ENCODE peak calls at places on chromosomes 16 and 17, in six cellular contexts. D is H9, S is IMR-90, F is H1, B is mesenchymal stem cell, Y is neuronal stem cell. L is an unnamed sample.

GRCh38 chr16:3656491-3657468 is 2.3 kb downstream of the DNASE1 start:
- DNase-seq in D (peak), S (no peak), F (no peak), B (no peak), Y (no peak), L (peak)

GRCh38 chr16:29745853-29746345 is at the start of gene C16orf54:
- DNase-seq in D (no peak), S (no peak), F (peak), B (no peak), Y (no peak), L (peak)

GRCh38 chr17:20852541-20853370 is 190.1 kb downstream of the USP22 start:
- DNase-seq in D (peak), S (no peak), F (peak), B (peak), Y (peak), L (peak)

GRCh38 chr16:71746442-71747046 is 22.0 kb upstream of the PHLPP2 start:
- DNase-seq in D (no peak), S (peak), F (no peak), B (peak), Y (no peak), L (peak)

GRCh38 chr16:1297413-1297773 is 12.0 kb upstream of the UBE2I start:
- DNase-seq in D (no peak), S (no peak), F (no peak), B (no peak), Y (no peak), L (no peak)

GRCh38 chr16:1771072-1771863 is at the start of gene NME3:
- DNase-seq in D (peak), S (peak), F (peak), B (peak), Y (peak), L (peak)

GRCh38 chr16:87723224-87723619 is 42.6 kb downstream of the KLHDC4 start:
- DNase-seq in D (no peak), S (peak), F (no peak), B (peak), Y (no peak), L (peak)

GRCh38 chr16:87924937-87925670 is 11.2 kb downstream of the CA5A start:
- DNase-seq in D (no peak), S (no peak), F (no peak), B (no peak), Y (no peak), L (no peak)

GRCh38 chr16:87238371-87238715 is 78.8 kb downstream of the C16orf95 start:
- DNase-seq in D (no peak), S (no peak), F (no peak), B (no peak), Y (no peak), L (no peak)

GRCh38 chr17:28532063-28532960 is 20.1 kb downstream of the UNC119 start:
- DNase-seq in D (no peak), S (peak), F (no peak), B (peak), Y (no peak), L (no peak)

GRCh38 chr17:49730078-49730786 is 22.5 kb upstream of the SLC35B1 start:
- DNase-seq in D (no peak), S (peak), F (no peak), B (no peak), Y (no peak), L (no peak)

GRCh38 chr17:79942591-79943353 is 92.9 kb downstream of the TBC1D16 start:
- DNase-seq in D (peak), S (peak), F (no peak), B (no peak), Y (no peak), L (no peak)

GRCh38 chr17:42010898-42011516 is 6.2 kb downstream of the DNAJC7 start:
- DNase-seq in D (peak), S (peak), F (no peak), B (peak), Y (no peak), L (peak)

GRCh38 chr17:74037320-74037719 is 166.2 kb upstream of the RPL38 start:
- DNase-seq in D (no peak), S (no peak), F (no peak), B (no peak), Y (no peak), L (no peak)

GRCh38 chr17:75228847-75229246 is 23.4 kb downstream of the NUP85 start:
- DNase-seq in D (no peak), S (no peak), F (no peak), B (no peak), Y (no peak), L (no peak)

GRCh38 chr16:84603115-84603816 is 14.6 kb downstream of the COTL1 start:
- DNase-seq in D (no peak), S (peak), F (no peak), B (peak), Y (no peak), L (peak)

GRCh38 chr16:89746043-89746442 is 24.7 kb downstream of the ZNF276 start:
- DNase-seq in D (no peak), S (no peak), F (no peak), B (no peak), Y (no peak), L (no peak)

GRCh38 chr16:1823821-1824220 is 2.8 kb downstream of the HAGH start:
- DNase-seq in D (peak), S (peak), F (peak), B (peak), Y (no peak), L (no peak)

GRCh38 chr17:76088041-76088867 is 9.3 kb downstream of the ZACN start:
- DNase-seq in D (peak), S (no peak), F (peak), B (no peak), Y (no peak), L (no peak)

GRCh38 chr16:31348578-31348977 is 6.4 kb upstream of the ITGAX start:
- DNase-seq in D (no peak), S (no peak), F (no peak), B (no peak), Y (no peak), L (no peak)

GRCh38 chr17:6592193-6592592 is 35.8 kb upstream of the PITPNM3 start:
- DNase-seq in D (no peak), S (peak), F (no peak), B (peak), Y (no peak), L (peak)

GRCh38 chr17:6496636-6497441 is 52.6 kb downstream of the PIMREG start:
- DNase-seq in D (peak), S (no peak), F (no peak), B (no peak), Y (no peak), L (no peak)

GRCh38 chr17:42618442-42619150 is 9.1 kb downstream of the TUBG1 start:
- DNase-seq in D (peak), S (no peak), F (peak), B (peak), Y (no peak), L (peak)

GRCh38 chr17:1865252-1866037 is 35.6 kb downstream of the RPA1 start:
- DNase-seq in D (no peak), S (peak), F (peak), B (peak), Y (no peak), L (peak)

DNA sequence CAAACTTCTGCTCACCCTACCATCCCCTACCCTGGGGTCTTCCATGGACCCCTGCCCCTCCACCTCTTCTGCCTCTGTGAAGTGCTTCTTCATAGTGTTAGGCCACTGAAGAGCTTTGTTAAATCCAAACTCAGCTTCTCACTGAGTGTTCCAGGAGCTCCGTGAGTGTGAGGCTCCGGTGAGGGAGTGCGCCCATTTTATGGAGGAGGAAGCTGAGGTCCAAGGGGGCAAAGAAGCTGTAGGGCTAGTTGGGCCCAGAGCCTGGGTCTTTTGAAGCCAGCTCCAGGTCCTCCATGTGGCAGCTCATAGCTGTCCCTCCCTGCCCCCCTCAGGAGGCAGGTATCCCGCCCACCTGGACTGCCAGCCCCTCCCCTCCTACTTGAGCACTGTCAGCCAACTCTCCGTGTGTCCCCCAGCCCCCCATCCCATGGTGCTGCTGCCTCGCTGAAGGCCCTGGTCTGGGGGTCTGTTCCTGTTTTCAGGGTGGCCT is 6.0 kb downstream of the FMNL1 start:
- DNase-seq in D (no peak), S (no peak), F (no peak), B (no peak), Y (no peak), L (no peak)
- H3K9ac ChIP-seq in D (no peak), S (no peak), F (no peak), B (peak), Y (no peak), L (no peak)

GRCh38 chr16:26651464-26651863 is 415.3 kb upstream of the C16orf82 start:
- DNase-seq in D (no peak), S (no peak), F (no peak), B (no peak), Y (no peak), L (no peak)
- H2AFZ ChIP-seq in D (no peak), S (no peak), F (no peak), B (no peak), Y (no peak), L (no peak)

GRCh38 chr17:77420804-77421634 is 280.2 kb downstream of the SEC14L1 start:
- DNase-seq in D (peak), S (peak), F (peak), B (peak), Y (no peak), L (no peak)
- H4K91ac ChIP-seq in D (no peak), S (peak), F (peak), B (peak), Y (no peak), L (peak)

DNA sequence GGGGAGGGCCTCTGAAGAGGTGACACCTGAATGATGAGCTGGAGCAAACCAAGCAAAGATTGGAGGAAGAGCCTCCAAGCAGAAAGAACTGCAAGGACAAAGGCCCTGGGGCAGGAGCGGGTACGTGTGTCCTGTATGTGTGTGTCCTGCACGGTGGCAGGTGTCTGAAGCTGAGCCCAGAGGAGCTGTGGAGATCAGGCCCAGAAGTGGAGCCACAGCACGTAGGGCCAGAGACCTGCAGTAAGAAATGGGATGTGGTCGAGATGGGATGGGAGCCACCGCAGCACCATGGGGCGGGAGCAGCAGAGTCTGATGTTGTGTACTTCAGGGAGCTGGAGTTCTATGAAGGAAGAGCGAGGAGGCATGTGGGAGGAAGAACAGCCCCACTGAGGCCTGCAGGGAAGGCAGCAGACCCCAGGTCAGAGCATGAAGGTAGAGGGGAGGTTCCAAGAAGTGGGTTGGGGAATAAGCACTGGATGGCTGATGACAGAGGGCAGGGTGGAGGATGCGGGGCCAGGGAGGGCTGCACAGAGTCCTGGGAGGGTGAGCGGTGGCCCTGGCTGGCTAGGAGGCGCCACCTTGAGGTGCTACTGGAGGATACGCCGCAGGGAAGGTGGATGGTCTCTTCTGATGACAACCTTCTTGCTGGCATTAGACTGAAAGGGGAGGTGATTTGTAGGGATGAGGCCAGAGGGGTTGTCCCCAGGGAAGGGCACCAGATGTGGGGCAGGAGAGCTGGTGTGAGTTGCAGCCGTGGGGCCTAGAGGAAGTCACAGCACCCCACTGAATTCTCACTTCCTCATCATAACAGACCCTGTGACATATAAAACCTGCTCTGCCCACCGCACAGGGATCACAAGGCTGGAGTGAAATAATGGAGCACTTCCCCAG is 10.6 kb upstream of the CETP start:
- DNase-seq in D (peak), S (peak), F (peak), B (peak), Y (peak), L (peak)
- H3K9ac ChIP-seq in D (no peak), S (no peak), F (no peak), B (no peak), Y (no peak), L (no peak)

L was measured in trophoblast cell.